ENCODE peak calls at places on chromosomes 4 and X, in seven cellular contexts. R is cardiac muscle cell, Z is tibial nerve, L is PC-9, N is H7, X is astrocyte of the cerebellum, K is fibroblast of the aortic adventitia. Y is an unnamed sample.

GRCh38 chr4:185210102-185210981 is 944 bp downstream of the SNX25 start:
- DNase-seq in R (peak), L (peak), X (no peak), K (peak), Z (no peak), N (peak), Y (no peak)

GRCh38 chrX:13078739-13079444 is 34.5 kb upstream of the FAM9C start:
- DNase-seq in L (no peak), N (peak), R (no peak), K (peak), Z (peak), X (peak), Y (peak)

GRCh38 chr4:101439926-101440325 is 92.6 kb upstream of the PPP3CA start:
- DNase-seq in K (peak), X (no peak), L (no peak), R (no peak), Z (no peak), N (no peak), Y (no peak)

GRCh38 chr4:183905593-183906485 is 732 bp downstream of the STOX2 start:
- DNase-seq in X (no peak), L (no peak), Z (no peak), N (peak), R (peak), K (peak), Y (no peak)

GRCh38 chr4:88533937-88534750 is 10.6 kb upstream of the PYURF start:
- DNase-seq in Z (no peak), K (peak), R (no peak), L (peak), X (peak), N (no peak), Y (peak)

GRCh38 chrX:24259544-24260240 is 54.2 kb downstream of the SUPT20HL2 start:
- DNase-seq in L (peak), R (peak), N (peak), K (peak), Z (no peak), X (peak), Y (no peak)

GRCh38 chr4:3321295-3321889 is 28.6 kb downstream of the RGS12 start:
- DNase-seq in K (peak), N (peak), L (no peak), X (no peak), Z (no peak), R (no peak), Y (no peak)

GRCh38 chrX:136353519-136354095 is 52.8 kb downstream of the ADGRG4 start:
- DNase-seq in K (no peak), N (no peak), R (no peak), X (no peak), L (peak), Z (no peak), Y (no peak)

GRCh38 chr4:10063544-10064300 is 42.4 kb upstream of the SLC2A9 start:
- DNase-seq in K (peak), Z (no peak), X (peak), R (peak), N (peak), L (peak), Y (peak)

GRCh38 chr4:171334549-171334948 is 478.7 kb upstream of the GALNTL6 start:
- DNase-seq in X (no peak), N (no peak), K (no peak), L (no peak), R (no peak), Z (no peak), Y (no peak)

GRCh38 chrX:47182106-47182700 is 11.4 kb upstream of the UBA1 start:
- DNase-seq in R (no peak), N (no peak), Z (no peak), L (no peak), K (no peak), X (no peak), Y (no peak)

GRCh38 chr4:20543131-20543530 is 157.1 kb upstream of the PACRGL start:
- DNase-seq in Z (no peak), N (no peak), R (no peak), L (no peak), X (no peak), K (peak), Y (no peak)

GRCh38 chr4:98430708-98431403 is 169.7 kb downstream of the RAP1GDS1 start:
- DNase-seq in K (peak), N (no peak), L (peak), R (no peak), X (peak), Z (no peak), Y (peak)

GRCh38 chr4:182242793-182243192 is 409 bp upstream of the TENM3 start:
- DNase-seq in L (no peak), R (no peak), Z (no peak), N (no peak), K (peak), X (peak), Y (no peak)

GRCh38 chr4:8765084-8765483 is 106.6 kb downstream of the HMX1 start:
- DNase-seq in X (no peak), K (no peak), Z (no peak), R (no peak), N (peak), L (no peak), Y (no peak)

GRCh38 chr4:152935661-152936445 is at the start of gene FHDC1:
- DNase-seq in X (no peak), K (no peak), Z (no peak), L (peak), N (peak), R (peak), Y (no peak)

GRCh38 chr4:107792691-107793090 is 32.0 kb upstream of the SGMS2 start:
- DNase-seq in N (no peak), L (no peak), Z (no peak), R (no peak), X (no peak), K (no peak), Y (no peak)

GRCh38 chr4:155911905-155912304 is 8.4 kb downstream of the TDO2 start:
- DNase-seq in N (no peak), Z (no peak), K (no peak), R (peak), L (no peak), X (no peak), Y (no peak)

GRCh38 chr4:14743601-14744000 is 258.7 kb upstream of the CPEB2 start:
- DNase-seq in N (no peak), L (no peak), X (peak), R (no peak), K (no peak), Z (no peak), Y (no peak)

GRCh38 chr4:89276296-89276695 is 31.3 kb downstream of the GPRIN3 start:
- DNase-seq in L (no peak), K (no peak), Z (no peak), N (no peak), X (no peak), R (no peak), Y (no peak)

GRCh38 chrX:111007238-111007637 is 88.8 kb upstream of the PAK3 start:
- DNase-seq in X (no peak), N (no peak), K (no peak), L (no peak), R (no peak), Z (no peak), Y (no peak)

GRCh38 chr4:15024386-15024785 is 22.1 kb downstream of the CPEB2 start:
- DNase-seq in K (peak), X (no peak), N (no peak), L (no peak), Z (no peak), R (no peak), Y (no peak)

GRCh38 chr4:88456757-88457306 is at the start of gene HERC5:
- DNase-seq in L (peak), R (peak), Z (peak), X (peak), K (peak), N (peak), Y (peak)

GRCh38 chr4:47551682-47552081 is 66.6 kb downstream of the ATP10D start:
- DNase-seq in Z (no peak), X (no peak), K (peak), R (no peak), L (no peak), N (no peak), Y (no peak)

GRCh38 chr4:83255584-83255983 is 29.0 kb downstream of the COQ2 start:
- DNase-seq in N (no peak), K (peak), X (peak), Z (no peak), L (peak), R (no peak), Y (peak)

GRCh38 chrX:115892787-115893671 is 277.5 kb upstream of the AGTR2 start:
- DNase-seq in K (peak), L (peak), Z (no peak), N (peak), X (no peak), R (peak), Y (no peak)

GRCh38 chrX:2374086-2374485 is 126.7 kb downstream of the DHRSX start:
- DNase-seq in K (peak), Z (no peak), X (peak), L (no peak), R (no peak), N (no peak), Y (peak)

GRCh38 chr4:1410491-1411325 is 4.5 kb upstream of the NKX1-1 start:
- DNase-seq in R (peak), Z (no peak), K (peak), X (no peak), N (peak), L (no peak), Y (no peak)

GRCh38 chrX:143536176-143536575 is 18.9 kb upstream of the SPANXN3 start:
- DNase-seq in K (no peak), L (no peak), Z (no peak), N (no peak), X (no peak), R (no peak), Y (no peak)

GRCh38 chr4:86403575-86403974 is 43.7 kb upstream of the MAPK10 start:
- DNase-seq in X (no peak), Z (no peak), K (no peak), L (no peak), R (no peak), N (no peak), Y (no peak)

GRCh38 chrX:17584248-17584681 is 153.0 kb upstream of the SCML1 start:
- DNase-seq in Z (no peak), K (peak), L (peak), N (no peak), R (no peak), X (no peak), Y (no peak)

GRCh38 chr4:174037631-174038030 is 245.8 kb downstream of the FBXO8 start:
- DNase-seq in R (peak), X (no peak), L (no peak), K (peak), Z (no peak), N (no peak), Y (no peak)

GRCh38 chr4:110630621-110631402 is 7.9 kb upstream of the PITX2 start:
- DNase-seq in R (no peak), N (peak), Z (no peak), K (no peak), X (no peak), L (no peak), Y (no peak)

GRCh38 chr4:110631582-110632505 is 9.0 kb upstream of the PITX2 start:
- DNase-seq in K (peak), R (peak), Z (no peak), X (peak), L (peak), N (peak), Y (peak)

GRCh38 chr4:110634320-110635154 is 11.7 kb upstream of the PITX2 start:
- DNase-seq in L (no peak), N (no peak), R (no peak), Z (no peak), K (no peak), X (no peak), Y (no peak)

GRCh38 chr4:110633358-110634319 is 10.8 kb upstream of the PITX2 start:
- DNase-seq in R (no peak), K (no peak), X (no peak), Z (no peak), N (peak), L (no peak), Y (no peak)

DNA sequence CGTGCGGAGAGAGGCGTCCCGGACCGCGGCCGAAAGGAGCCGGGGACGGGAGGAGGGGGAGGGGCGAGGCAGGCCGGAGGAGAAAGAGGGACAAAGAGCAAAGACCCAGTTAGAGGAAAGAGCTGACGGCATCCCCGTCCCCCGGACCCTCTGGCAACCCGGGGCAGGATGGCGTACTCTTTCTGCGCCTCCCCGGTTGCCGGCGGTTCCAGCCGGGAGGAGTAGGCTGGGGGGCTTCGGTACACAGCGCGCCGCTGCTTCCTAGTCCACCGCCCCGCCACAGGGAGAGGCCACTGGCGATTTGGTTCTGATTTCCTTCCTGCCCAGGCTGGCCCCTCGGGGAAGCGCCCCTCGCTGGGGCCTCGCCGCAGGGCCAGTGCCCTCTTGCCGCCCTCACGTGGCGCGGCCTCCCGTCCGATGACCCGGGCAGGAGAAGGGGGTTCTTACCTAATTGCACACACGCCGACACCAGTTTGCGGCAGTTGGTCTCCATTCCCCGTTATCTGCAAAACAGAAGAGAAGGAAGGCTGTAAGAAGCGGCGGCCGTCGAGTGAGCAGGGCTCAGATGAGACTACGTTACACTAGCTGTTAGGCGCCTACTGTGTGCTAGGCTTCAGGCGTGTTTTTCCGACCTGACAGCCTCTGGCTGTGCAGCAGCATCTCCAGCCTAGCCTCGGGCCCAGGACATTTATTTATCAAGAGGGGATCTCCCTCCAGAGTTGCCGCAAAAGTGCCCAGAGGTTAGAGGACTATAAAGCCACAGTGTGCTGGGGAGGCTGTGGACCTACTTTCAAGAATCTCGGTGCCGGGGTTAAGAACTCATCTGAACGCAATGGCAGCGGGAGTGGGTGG is 9.9 kb upstream of the PITX2 start:
- DNase-seq in Z (no peak), K (no peak), X (no peak), L (no peak), R (no peak), N (peak), Y (no peak)
- H3K4me3 ChIP-seq in Z (peak), K (peak), X (peak), L (no peak), R (peak), N (peak), Y (no peak)

GRCh38 chr4:146099585-146099984 is 75.9 kb upstream of the LSM6 start:
- DNase-seq in N (no peak), Z (no peak), X (no peak), K (no peak), R (no peak), L (no peak), Y (no peak)
- H3K4me3 ChIP-seq in N (no peak), Z (no peak), X (no peak), K (no peak), R (no peak), L (no peak), Y (no peak)

GRCh38 chr4:81472249-81473085 is 760 bp upstream of the RASGEF1B start:
- DNase-seq in X (no peak), L (peak), N (peak), K (peak), R (peak), Z (no peak), Y (no peak)
- H3K4me3 ChIP-seq in X (peak), L (peak), N (peak), K (peak), R (peak), Z (peak), Y (peak)

GRCh38 chrX:48831909-48832291 is 3.5 kb downstream of the PCSK1N start:
- DNase-seq in L (no peak), X (no peak), K (no peak), Z (no peak), R (no peak), N (peak), Y (no peak)

GRCh38 chrX:48829016-48829735 is 2.9 kb downstream of the ERAS start:
- DNase-seq in L (no peak), Z (no peak), R (no peak), N (no peak), K (no peak), X (no peak), Y (no peak)

GRCh38 chrX:48833531-48834138 is 1.8 kb downstream of the PCSK1N start:
- DNase-seq in R (no peak), Z (no peak), X (no peak), K (peak), N (no peak), L (no peak), Y (no peak)

GRCh38 chrX:48834383-48834709 is 1.1 kb downstream of the PCSK1N start:
- DNase-seq in K (no peak), R (no peak), N (no peak), X (no peak), L (no peak), Z (no peak), Y (no peak)

DNA sequence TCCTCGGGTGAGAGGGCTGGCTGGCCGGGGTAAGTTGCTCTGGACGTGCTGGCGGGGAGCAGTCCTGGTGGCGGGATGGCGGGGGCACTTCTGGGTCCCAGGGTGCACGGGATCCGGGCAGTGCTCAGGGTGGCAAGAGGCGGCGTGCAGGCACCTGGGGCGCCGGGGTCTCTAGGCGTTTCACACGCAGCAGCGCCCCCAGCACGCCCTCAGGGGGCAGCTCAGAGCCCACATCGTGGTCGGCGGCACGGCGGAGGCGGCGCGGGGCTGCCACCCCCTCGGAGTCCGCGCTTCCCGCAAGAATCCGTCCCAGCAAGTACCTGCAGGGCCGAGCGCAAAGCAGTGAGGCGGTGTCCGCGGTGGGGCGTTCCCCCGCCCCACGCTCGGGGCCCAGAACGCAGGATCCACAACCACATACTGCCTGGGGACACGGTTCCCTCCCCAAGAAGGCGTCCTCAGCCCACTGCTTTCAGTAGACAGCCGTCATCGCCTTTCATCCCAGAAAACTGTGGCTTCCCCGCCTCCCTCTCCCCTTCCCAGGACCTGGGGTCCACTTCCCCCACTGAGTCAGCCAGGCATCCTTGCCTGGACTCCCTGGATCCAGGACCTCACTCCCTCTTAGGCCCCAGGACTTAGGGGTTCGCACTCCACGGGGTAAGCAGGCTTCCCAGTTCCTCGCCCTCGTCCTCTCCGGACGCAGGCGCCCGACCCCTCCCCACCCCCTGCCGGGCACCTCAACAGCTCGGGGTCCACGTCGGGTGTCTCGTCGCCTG is 4.1 kb downstream of the PCSK1N start:
- DNase-seq in R (no peak), X (no peak), Z (no peak), L (no peak), N (peak), K (no peak), Y (no peak)
- H3K4me3 ChIP-seq in R (no peak), X (no peak), Z (no peak), L (no peak), N (peak), K (no peak), Y (no peak)

GRCh38 chrX:10769696-10770619 is 149.6 kb upstream of the MID1 start:
- DNase-seq in R (peak), N (peak), L (no peak), K (peak), X (no peak), Z (no peak), Y (no peak)
- H3K4me3 ChIP-seq in R (no peak), N (no peak), L (no peak), K (no peak), X (peak), Z (no peak), Y (peak)

Y was measured in AG04449.